ENCODE peak calls at places on chromosomes 11 and 22, in eight cellular contexts. A is NCI-H1092, Q is fibroblast of mammary gland, O is nucleus accumbens, H is NCI-H774, L is left cardiac atrium, W is mesenteric fat pad, B is mammary epithelial cell. R is an unnamed sample.
A peak's percentile ranks its signal among the peaks of the same experiment; 100 is the strongest.

GRCh38 chr22:37442537-37442936 is 15.3 kb upstream of the ELFN2 start:
- DNase-seq in B (peak; percentile 67), H (no peak), L (no peak), A (no peak), W (no peak), O (no peak), Q (peak; percentile 61), R (no peak)

GRCh38 chr11:35151896-35152295 is 12.9 kb downstream of the CD44 start:
- DNase-seq in W (no peak), H (no peak), B (no peak), Q (no peak), O (no peak), L (no peak), A (no peak), R (no peak)

GRCh38 chr11:75244052-75244814 is 3.7 kb downstream of the TPBGL start:
- DNase-seq in H (no peak), A (no peak), L (no peak), Q (no peak), B (no peak), W (peak; percentile 71), O (no peak), R (no peak)

GRCh38 chr22:43378011-43378704 is 33.7 kb upstream of the MPPED1 start:
- DNase-seq in O (no peak), H (no peak), Q (no peak), B (no peak), W (no peak), L (no peak), A (peak; percentile 15), R (no peak)

GRCh38 chr11:45501980-45502545 is 163.4 kb downstream of the CHST1 start:
- DNase-seq in H (no peak), B (no peak), W (no peak), L (no peak), O (no peak), Q (no peak), A (no peak), R (no peak)

GRCh38 chr11:12182650-12183511 is 72.5 kb downstream of the MICAL2 start:
- DNase-seq in L (peak; percentile 73), O (no peak), B (peak; percentile 90), H (no peak), Q (peak; percentile 99), A (no peak), W (no peak), R (no peak)

GRCh38 chr11:20274031-20274430 is 89.5 kb upstream of the HTATIP2 start:
- DNase-seq in W (no peak), Q (no peak), A (peak; percentile 6), L (no peak), B (no peak), H (no peak), O (no peak), R (no peak)

GRCh38 chr22:31084811-31085492 is 3.8 kb downstream of the SMTN start:
- DNase-seq in L (peak; percentile 94), O (peak; percentile 78), Q (peak; percentile 66), W (peak; percentile 95), B (peak; percentile 69), A (no peak), H (peak; percentile 42), R (peak; percentile 64)

GRCh38 chr22:32339190-32340012 is 18.3 kb upstream of the RFPL3 start:
- DNase-seq in H (no peak), Q (no peak), O (no peak), L (no peak), B (no peak), W (peak; percentile 62), A (no peak), R (no peak)

GRCh38 chr11:126147268-126148111 is 64.0 kb downstream of the RPUSD4 start:
- DNase-seq in A (peak; percentile 50), W (no peak), H (peak; percentile 19), L (no peak), O (no peak), B (no peak), Q (no peak), R (no peak)

GRCh38 chr22:42969348-42969975 is 45.5 kb downstream of the PACSIN2 start:
- DNase-seq in H (no peak), L (no peak), A (no peak), B (peak; percentile 63), W (no peak), Q (peak; percentile 99), O (no peak), R (no peak)

GRCh38 chr11:44566952-44567875 is 1.8 kb downstream of the CD82 start:
- DNase-seq in H (no peak), Q (no peak), O (no peak), L (no peak), B (no peak), W (no peak), A (no peak), R (peak; percentile 84)

GRCh38 chr22:32518848-32519247 is 44.2 kb downstream of the FBXO7 start:
- DNase-seq in Q (no peak), L (no peak), B (no peak), H (no peak), O (no peak), A (no peak), W (no peak), R (peak; percentile 20)

GRCh38 chr11:72584933-72585597 is 89.2 kb downstream of the PDE2A start:
- DNase-seq in Q (no peak), W (no peak), H (no peak), O (no peak), A (no peak), B (no peak), L (peak; percentile 12), R (no peak)